ENCODE peak calls at places on chromosome 21, in seven cellular contexts. O is psoas muscle; Q is OCI-LY7; E is heart left ventricle; S is SJSA1; C is CD8-positive, alpha-beta T cell; L is HCT116. K is an unnamed sample.

GRCh38 chr21:16536661-16537359 is 807.0 kb downstream of the USP25 start:
- DNase-seq in O (no peak), L (no peak), C (no peak), S (peak; percentile 76), E (no peak), Q (no peak), K (no peak)

GRCh38 chr21:43825936-43826622 is 36.7 kb downstream of the RRP1 start:
- DNase-seq in Q (no peak), L (no peak), S (no peak), O (peak; percentile 88), C (no peak), E (no peak), K (peak; percentile 42)

GRCh38 chr21:15421947-15422346 is 307.8 kb upstream of the USP25 start:
- DNase-seq in S (no peak), O (no peak), L (no peak), C (no peak), E (no peak), Q (no peak), K (no peak)

GRCh38 chr21:32529679-32530078 is 55.6 kb downstream of the TCP10L start:
- DNase-seq in C (no peak), E (no peak), Q (no peak), S (no peak), O (no peak), L (no peak), K (no peak)

GRCh38 chr21:28068455-28069358 is 924.0 kb downstream of the LTN1 start:
- DNase-seq in E (no peak), O (peak; percentile 20), S (no peak), Q (peak; percentile 11), L (no peak), C (no peak), K (no peak)

GRCh38 chr21:9737871-9738520 is 783.4 kb upstream of the TPTE start:
- DNase-seq in E (no peak), C (no peak), L (no peak), O (no peak), Q (no peak), S (no peak), K (no peak)

GRCh38 chr21:18877932-18878331 is 474.3 kb upstream of the TMPRSS15 start:
- DNase-seq in C (no peak), O (no peak), L (no peak), E (no peak), Q (no peak), S (no peak), K (no peak)

GRCh38 chr21:30232011-30232410 is 16.1 kb upstream of the CLDN8 start:
- DNase-seq in O (no peak), C (no peak), Q (no peak), S (no peak), L (no peak), E (no peak), K (no peak)

GRCh38 chr21:28196981-28197380 is 795.7 kb downstream of the LTN1 start:
- DNase-seq in E (no peak), L (no peak), Q (no peak), C (no peak), O (no peak), S (no peak), K (no peak)

GRCh38 chr21:37446552-37446951 is 80.0 kb downstream of the DYRK1A start:
- DNase-seq in S (no peak), L (no peak), O (no peak), E (no peak), Q (no peak), C (no peak), K (no peak)

GRCh38 chr21:28309596-28309995 is 683.1 kb downstream of the LTN1 start:
- DNase-seq in S (no peak), L (no peak), C (no peak), E (no peak), Q (no peak), O (no peak), K (no peak)

GRCh38 chr21:36134820-36135390 is at the start of gene CBR3:
- DNase-seq in Q (no peak), L (no peak), S (peak; percentile 66), C (peak; percentile 50), O (peak; percentile 82), E (peak; percentile 67), K (peak; percentile 48)

GRCh38 chr21:14880922-14881321 is 183.9 kb downstream of the NRIP1 start:
- DNase-seq in E (no peak), S (no peak), L (no peak), O (no peak), C (no peak), Q (no peak), K (no peak)

GRCh38 chr21:14070049-14070893 is 140.5 kb downstream of the LIPI start:
- DNase-seq in E (no peak), C (no peak), Q (no peak), O (no peak), S (no peak), L (no peak), K (no peak)

GRCh38 chr21:28636988-28637691 is 355.5 kb downstream of the LTN1 start:
- DNase-seq in O (no peak), L (no peak), C (no peak), E (no peak), Q (no peak), S (peak; percentile 90), K (no peak)

GRCh38 chr21:46183910-46184624 is at the start of gene SPATC1L:
- DNase-seq in S (peak; percentile 40), O (peak; percentile 75), E (peak; percentile 75), L (no peak), Q (peak; percentile 46), C (peak; percentile 57), K (peak; percentile 39)

GRCh38 chr21:25997788-25998611 is 172.6 kb downstream of the APP start:
- DNase-seq in Q (no peak), S (no peak), E (no peak), O (no peak), C (no peak), L (peak; percentile 65), K (peak; percentile 81)

GRCh38 chr21:30315701-30316100 is 4.4 kb downstream of the KRTAP26-1 start:
- DNase-seq in E (no peak), C (no peak), L (no peak), Q (no peak), O (no peak), S (no peak), K (no peak)

GRCh38 chr21:36194024-36194423 is 37.4 kb downstream of the DOP1B start:
- DNase-seq in L (no peak), C (no peak), Q (no peak), O (no peak), S (no peak), E (no peak), K (peak; percentile 30)

GRCh38 chr21:37742115-37742514 is 174.1 kb downstream of the KCNJ6 start:
- DNase-seq in L (no peak), O (no peak), Q (peak; percentile 43), S (no peak), C (no peak), E (no peak), K (no peak)

GRCh38 chr21:26800001-26800400 is 45.2 kb downstream of the ADAMTS1 start:
- DNase-seq in L (no peak), C (no peak), E (peak; percentile 43), Q (no peak), O (no peak), S (no peak), K (no peak)

DNA sequence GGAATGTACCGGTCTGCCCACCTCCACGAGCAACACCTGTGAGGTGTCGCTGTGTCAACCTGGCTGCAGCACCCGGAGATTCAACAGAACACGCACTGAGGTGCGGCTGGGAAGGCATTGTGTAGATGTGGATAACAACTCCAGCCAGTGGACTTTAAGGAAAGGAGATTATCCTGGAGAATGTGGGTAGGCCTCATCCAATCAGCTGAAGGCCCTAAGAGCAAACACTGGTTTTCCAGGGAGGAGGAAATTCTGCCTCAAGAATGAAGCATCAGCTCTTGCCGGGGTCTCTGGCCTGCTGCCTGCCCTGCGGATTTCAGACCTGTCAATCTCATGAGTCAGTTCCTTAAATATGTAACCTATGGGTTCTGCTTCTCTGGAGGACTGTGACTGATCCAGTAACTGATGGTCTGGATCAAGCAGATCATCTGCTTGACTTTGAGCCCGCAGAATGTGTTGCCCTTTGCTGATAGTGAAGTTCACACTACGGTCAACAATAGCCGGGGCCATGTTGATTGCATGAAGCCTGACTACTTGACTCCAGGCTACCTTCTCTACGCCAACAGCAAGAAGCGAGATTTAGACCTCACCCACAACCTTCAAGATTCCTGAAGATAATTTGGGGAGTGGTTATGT is 15.9 kb upstream of the PRDM15 start:
- DNase-seq in Q (no peak), S (peak; percentile 11), L (no peak), O (no peak), C (no peak), E (no peak), K (no peak)
- H3K27ac ChIP-seq in Q (no peak overlapping the region), S (no peak overlapping the region), L (no peak overlapping the region), O (no peak overlapping the region), C (no peak overlapping the region), E (no peak overlapping the region), K (no peak overlapping the region)

DNA sequence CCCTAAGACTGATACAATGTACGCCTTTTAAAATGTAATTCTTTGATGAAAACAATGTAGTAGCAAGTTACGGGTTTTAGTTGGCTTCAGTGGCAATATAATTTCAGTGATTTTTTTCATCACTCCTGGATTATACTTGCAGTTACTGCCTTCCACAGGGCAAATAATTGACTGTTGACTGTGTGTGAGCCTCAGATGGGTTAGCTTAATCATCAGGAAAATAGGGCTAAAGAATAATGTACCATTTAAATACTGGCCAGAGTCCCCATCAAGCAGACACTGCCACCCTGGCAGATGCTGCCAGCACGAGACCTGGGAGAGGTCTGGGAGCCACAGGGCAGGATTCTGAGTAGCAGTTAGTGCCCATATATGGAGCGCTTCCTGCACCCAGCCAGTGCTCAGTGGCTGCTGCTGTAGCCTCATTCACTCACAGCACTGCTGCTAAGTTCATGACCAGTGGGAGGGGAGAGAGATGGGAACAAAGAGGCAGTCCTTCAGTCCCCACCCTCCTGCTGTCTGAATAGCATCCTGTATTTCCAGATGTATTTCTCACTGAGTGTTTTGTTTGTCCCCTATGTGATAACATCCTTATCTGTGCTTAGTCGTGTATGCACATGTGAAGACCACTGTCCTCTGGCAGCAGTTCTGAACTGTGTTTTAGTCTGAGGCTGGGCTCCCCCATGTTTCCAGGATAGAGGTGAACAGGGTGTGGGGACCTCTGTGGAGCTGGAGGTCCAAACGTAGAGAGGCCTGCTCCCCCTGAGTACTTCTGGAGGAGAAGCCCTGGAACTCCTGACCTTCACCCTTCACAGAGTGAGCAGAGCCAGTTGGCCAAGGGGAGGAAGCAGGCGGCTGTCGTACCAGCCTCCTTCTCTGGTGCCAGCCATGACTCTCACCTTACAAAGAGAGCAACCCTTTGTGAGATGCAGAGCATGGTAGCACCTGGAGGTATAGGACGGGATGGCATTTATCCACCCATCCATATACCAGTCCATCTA is 80.4 kb downstream of the ADARB1 start:
- DNase-seq in S (peak; percentile 47), C (peak; percentile 50), Q (no peak), E (no peak), L (no peak), O (no peak), K (peak; percentile 3)
- H3K4me1 ChIP-seq in S (peaks cover 19% of the 10 kb centered on the region), C (peaks cover 39% of the 10 kb centered on the region), Q (peaks cover 21% of the 10 kb centered on the region), E (peaks cover 9% of the 10 kb centered on the region), L (peaks cover 8% of the 10 kb centered on the region), O (peaks cover 5% of the 10 kb centered on the region), K (no peaks in the 10 kb centered on the region)

GRCh38 chr21:39084073-39084472 is 99.2 kb downstream of the PSMG1 start:
- DNase-seq in L (no peak), S (no peak), Q (no peak), C (no peak), O (no peak), E (no peak), K (no peak)
- H3K27ac ChIP-seq in L (no peak overlapping the region), S (no peak overlapping the region), Q (no peak overlapping the region), C (no peak overlapping the region), O (no peak overlapping the region), E (no peak overlapping the region), K (peak overlapping the region; percentile 72)

DNA sequence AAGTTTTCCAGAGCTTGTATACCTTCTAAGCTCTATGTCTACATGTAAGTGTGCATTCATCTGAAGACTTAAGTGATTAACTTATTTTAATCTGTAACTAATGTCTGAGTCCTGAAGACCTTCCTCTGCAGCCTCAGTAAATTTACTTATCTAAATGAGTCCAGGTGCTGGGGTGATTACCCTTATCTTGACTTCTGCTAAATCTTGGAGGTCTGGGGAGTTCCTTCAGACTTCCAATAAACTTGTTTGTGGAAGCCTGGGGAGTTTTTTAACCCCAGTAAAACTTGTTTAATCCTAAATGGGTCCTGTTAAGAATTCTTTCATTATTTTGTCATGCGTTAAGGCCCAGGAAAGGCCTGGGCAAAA is 37.0 kb downstream of the RSPH1 start:
- DNase-seq in O (no peak), Q (no peak), S (no peak), E (no peak), C (no peak), L (no peak), K (no peak)
- H3K4me1 ChIP-seq in O (no peaks in the 10 kb centered on the region), Q (peaks cover 55% of the 10 kb centered on the region), S (no peaks in the 10 kb centered on the region), E (no peaks in the 10 kb centered on the region), C (peaks cover 47% of the 10 kb centered on the region), L (no peaks in the 10 kb centered on the region), K (peaks cover 46% of the 10 kb centered on the region)